ENCODE peak calls at places on chromosomes 13 and 19, in five cellular contexts. L is AG04449; Q is CD8-positive, alpha-beta T cell; D is astrocyte; U is HFFc6. V is an unnamed sample.

GRCh38 chr13:23985846-23986245 is 88.5 kb upstream of the C1QTNF9B start:
- DNase-seq in L (no peak), Q (no peak), D (no peak), U (no peak), V (no peak)

GRCh38 chr13:46507978-46508377 is 45.0 kb upstream of the LRCH1 start:
- DNase-seq in L (no peak), Q (no peak), D (peak; percentile 16), U (no peak), V (no peak)

GRCh38 chr13:26951581-26952177 is 191.1 kb upstream of the GPR12 start:
- DNase-seq in L (no peak), Q (no peak), D (no peak), U (no peak), V (no peak)

GRCh38 chr13:71030789-71031188 is 836.2 kb downstream of the DACH1 start:
- DNase-seq in L (no peak), Q (no peak), D (no peak), U (no peak), V (no peak)

GRCh38 chr19:1465191-1466016 is 13.6 kb downstream of the C19orf25 start:
- DNase-seq in L (no peak), Q (no peak), D (no peak), U (no peak), V (no peak)

GRCh38 chr19:8242212-8242821 is 33.1 kb downstream of the CERS4 start:
- DNase-seq in L (no peak), Q (no peak), D (no peak), U (no peak), V (no peak)

GRCh38 chr13:30033681-30034447 is 183.4 kb upstream of the UBL3 start:
- DNase-seq in L (peak; percentile 85), Q (no peak), D (peak; percentile 97), U (peak; percentile 96), V (no peak)

GRCh38 chr13:23996456-23996855 is 99.2 kb upstream of the C1QTNF9B start:
- DNase-seq in L (no peak), Q (no peak), D (no peak), U (no peak), V (no peak)

GRCh38 chr19:53879145-53880037 is 2.6 kb upstream of the PRKCG start:
- DNase-seq in L (no peak), Q (peak; percentile 89), D (peak; percentile 66), U (peak; percentile 92), V (peak; percentile 78)

GRCh38 chr19:7852851-7853759 is 21.1 kb downstream of the PRR36 start:
- DNase-seq in L (no peak), Q (peak; percentile 80), D (no peak), U (no peak), V (peak; percentile 46)

GRCh38 chr19:27906081-27906480 is 1306.9 kb downstream of the UQCRFS1 start:
- DNase-seq in L (no peak), Q (no peak), D (no peak), U (no peak), V (no peak)

GRCh38 chr13:96636310-96636709 is 358.0 kb downstream of the OXGR1 start:
- DNase-seq in L (no peak), Q (no peak), D (no peak), U (no peak), V (no peak)

GRCh38 chr19:10209305-10209704 is 14.6 kb upstream of the DNMT1 start:
- DNase-seq in L (no peak), Q (no peak), D (peak; percentile 70), U (peak; percentile 33), V (no peak)

GRCh38 chr13:24671367-24672117 is 8.7 kb upstream of the ATP12A start:
- DNase-seq in L (peak; percentile 65), Q (no peak), D (peak; percentile 74), U (peak; percentile 93), V (peak; percentile 35)

GRCh38 chr13:98374750-98375149 is 197.7 kb upstream of the RNF113B start:
- DNase-seq in L (no peak), Q (no peak), D (no peak), U (no peak), V (no peak)

GRCh38 chr19:46218160-46218559 is 11.4 kb upstream of the IGFL1 start:
- DNase-seq in L (no peak), Q (no peak), D (peak; percentile 25), U (no peak), V (no peak)

GRCh38 chr13:95956589-95957148 is 96.5 kb downstream of the UGGT2 start:
- DNase-seq in L (no peak), Q (no peak), D (peak; percentile 20), U (no peak), V (no peak)

GRCh38 chr19:48490980-48491792 is 20.4 kb downstream of the LMTK3 start:
- DNase-seq in L (no peak), Q (peak; percentile 71), D (no peak), U (no peak), V (no peak)

GRCh38 chr13:102707465-102707864 is 12.6 kb upstream of the METTL21C start:
- DNase-seq in L (peak; percentile 90), Q (no peak), D (peak; percentile 91), U (peak; percentile 90), V (no peak)

GRCh38 chr13:37716395-37716794 is 117.8 kb upstream of the POSTN start:
- DNase-seq in L (no peak), Q (no peak), D (peak; percentile 59), U (no peak), V (no peak)

GRCh38 chr13:98856983-98857382 is 104.5 kb upstream of the SLC15A1 start:
- DNase-seq in L (no peak), Q (no peak), D (no peak), U (no peak), V (no peak)

DNA sequence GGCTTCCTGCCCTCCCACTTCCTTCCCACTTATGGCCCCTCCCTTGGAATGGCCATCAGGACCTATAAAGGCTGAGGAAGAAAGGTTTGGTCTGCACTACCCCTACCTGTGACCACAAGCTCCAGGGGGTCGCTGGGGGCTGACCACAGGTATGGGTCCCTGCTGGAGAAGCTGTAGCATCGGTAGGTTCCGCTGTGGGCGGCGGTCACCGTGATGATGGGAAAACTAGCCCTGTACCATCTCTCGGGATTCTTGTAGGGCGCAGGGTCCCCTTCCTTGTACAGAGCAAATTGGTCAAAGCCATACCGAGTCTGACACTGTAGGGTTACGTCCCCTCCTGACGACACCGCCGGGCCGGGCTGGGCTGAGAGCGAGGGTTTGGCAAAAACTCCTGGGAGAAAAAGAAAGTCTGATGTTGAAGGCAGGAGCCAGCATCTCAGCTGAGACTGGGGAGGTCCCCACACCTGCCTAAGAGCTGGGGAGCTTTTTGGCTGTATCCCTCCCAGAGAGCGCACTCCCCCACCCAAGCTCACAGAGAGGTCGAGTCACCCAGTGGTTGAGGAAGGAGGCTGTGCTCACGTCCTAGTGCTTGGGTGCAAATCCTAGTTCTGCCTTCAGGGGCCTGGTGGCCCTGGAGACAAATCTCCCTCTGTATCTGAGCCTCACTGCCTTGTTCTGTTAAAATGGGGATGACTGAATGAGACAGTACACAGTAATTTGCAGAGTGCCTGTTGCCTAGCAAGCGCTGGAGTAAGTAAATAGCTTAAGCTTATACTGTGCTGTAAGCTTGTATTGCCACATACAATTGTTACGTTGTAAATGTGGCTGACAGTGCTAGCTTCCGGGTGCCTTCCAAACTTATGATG is 10.4 kb downstream of the GP6 start:
- DNase-seq in L (no peak), Q (no peak), D (no peak), U (no peak), V (no peak)
- TF ChIP-seq CTCF in L (no peak), Q (no peak), D (no peak), U (no peak), V (no peak)

GRCh38 chr19:4525563-4526002 is 7.3 kb upstream of the PLIN4 start:
- DNase-seq in L (no peak), Q (no peak), D (no peak), U (no peak), V (no peak)

GRCh38 chr19:4521888-4522242 is 3.6 kb upstream of the PLIN4 start:
- DNase-seq in L (no peak), Q (no peak), D (no peak), U (no peak), V (no peak)

GRCh38 chr19:4523306-4524110 is 5.2 kb upstream of the PLIN4 start:
- DNase-seq in L (no peak), Q (no peak), D (no peak), U (no peak), V (no peak)

GRCh38 chr19:4522291-4523002 is 4.2 kb upstream of the PLIN4 start:
- DNase-seq in L (no peak), Q (no peak), D (no peak), U (no peak), V (no peak)

DNA sequence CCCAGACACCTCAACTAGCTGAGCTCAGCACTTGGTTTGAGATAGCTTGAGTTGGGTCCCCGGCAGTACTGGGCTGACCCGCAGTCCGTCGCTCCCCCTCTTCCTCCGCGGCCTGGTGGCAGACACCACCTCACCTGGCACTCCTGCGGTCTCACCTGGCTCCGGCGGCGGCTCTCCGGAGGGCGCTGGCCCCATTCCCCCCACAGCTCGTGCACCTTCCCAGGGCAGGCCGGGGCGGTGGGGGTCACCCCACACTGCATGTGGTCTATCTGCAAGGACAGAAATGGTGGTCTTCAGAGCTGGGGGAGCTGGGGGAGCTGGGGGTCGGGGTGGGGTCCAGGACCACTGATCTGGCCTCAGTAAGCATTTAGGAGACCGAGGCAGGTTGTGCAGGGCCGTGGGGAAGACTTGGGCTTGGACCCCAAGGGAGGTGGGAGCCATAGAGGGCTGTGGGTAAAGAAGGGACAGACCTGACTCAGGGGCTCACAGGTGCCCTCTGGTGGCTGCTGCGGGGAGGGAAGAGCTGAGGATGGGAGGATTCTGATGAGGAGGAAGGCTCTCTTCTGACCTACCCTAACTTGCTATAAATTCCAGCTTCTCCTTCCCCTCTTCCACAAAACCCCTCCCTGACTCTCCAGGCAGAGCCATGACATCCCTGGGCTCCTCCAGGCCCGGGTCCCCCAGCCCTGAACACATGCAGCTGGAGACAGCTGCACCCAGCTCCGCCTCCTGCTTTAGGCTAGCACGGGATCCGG is 6.7 kb upstream of the PLIN4 start:
- DNase-seq in L (no peak), Q (peak; percentile 75), D (no peak), U (peak; percentile 13), V (peak; percentile 68)
- TF ChIP-seq CTCF in L (peak; percentile 83), Q (peak; percentile 46), D (peak; percentile 63), U (peak; percentile 80), V (no peak)

GRCh38 chr13:72648513-72649065 is 78.8 kb downstream of the MZT1 start:
- DNase-seq in L (no peak), Q (no peak), D (no peak), U (no peak), V (no peak)
- TF ChIP-seq CTCF in L (no peak), Q (no peak), D (no peak), U (no peak), V (no peak)

DNA sequence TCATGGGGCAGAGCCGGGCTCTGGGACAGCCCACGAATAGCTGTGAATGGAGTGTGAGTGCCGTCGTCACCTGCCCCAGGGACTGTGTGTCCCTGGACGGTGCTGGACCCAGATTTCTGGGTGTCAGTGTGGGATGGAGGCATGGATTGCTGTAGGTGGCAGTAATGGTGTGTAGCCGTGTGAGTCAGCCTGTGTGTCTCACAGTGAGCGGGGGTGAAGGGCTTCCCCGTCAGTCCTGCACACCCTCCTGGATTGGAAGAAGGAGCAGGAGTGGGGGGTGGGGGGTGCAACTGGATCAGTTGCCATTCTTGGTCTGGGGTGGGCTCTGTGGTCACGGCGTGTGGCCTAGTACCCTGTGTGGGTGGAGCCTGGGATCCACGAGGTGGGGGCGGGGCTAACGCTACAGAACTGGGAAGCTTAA is 6.5 kb upstream of the LTBP4 start:
- DNase-seq in L (no peak), Q (no peak), D (peak; percentile 65), U (peak; percentile 47), V (no peak)
- TF ChIP-seq CTCF in L (peak; percentile 13), Q (no peak), D (no peak), U (no peak), V (no peak)

V was measured in omental fat pad.